ENCODE peak calls at places on chromosomes 16 and 17, in eight cellular contexts. B, Y, L, V, R, W, C and A are unnamed samples.

GRCh38 chr16:56115817-56116576 is 75.3 kb upstream of the GNAO1 start:
- DNase-seq in B (no peak), Y (no peak), L (no peak), V (no peak), R (no peak), W (no peak), C (no peak), A (no peak)

GRCh38 chr16:24953721-24954120 is 61.4 kb downstream of the ARHGAP17 start:
- DNase-seq in B (no peak), Y (no peak), L (no peak), V (no peak), R (no peak), W (no peak), C (no peak), A (no peak)

GRCh38 chr16:10314811-10315210 is 71.0 kb upstream of the ATF7IP2 start:
- DNase-seq in B (no peak), Y (no peak), L (no peak), V (no peak), R (no peak), W (no peak), C (peak), A (no peak)

GRCh38 chr16:21283521-21284289 is 5.6 kb upstream of the CRYM start:
- DNase-seq in B (peak), Y (no peak), L (peak), V (peak), R (no peak), W (no peak), C (peak), A (peak)

GRCh38 chr17:76726231-76726765 is at the start of gene JMJD6:
- DNase-seq in B (peak), Y (peak), L (peak), V (peak), R (peak), W (peak), C (peak), A (peak)

GRCh38 chr17:58514795-58515157 is 338 bp upstream of the MTMR4 start:
- DNase-seq in B (no peak), Y (no peak), L (no peak), V (no peak), R (no peak), W (no peak), C (no peak), A (no peak)

GRCh38 chr17:83032781-83033180 is 46.6 kb upstream of the METRNL start:
- DNase-seq in B (no peak), Y (no peak), L (no peak), V (peak), R (no peak), W (no peak), C (no peak), A (no peak)

GRCh38 chr17:32111141-32111771 is 31.0 kb upstream of the RHOT1 start:
- DNase-seq in B (no peak), Y (no peak), L (peak), V (peak), R (peak), W (peak), C (peak), A (peak)

GRCh38 chr17:14744716-14745115 is 443.8 kb downstream of the HS3ST3B1 start:
- DNase-seq in B (no peak), Y (no peak), L (no peak), V (no peak), R (no peak), W (no peak), C (no peak), A (no peak)

GRCh38 chr17:78125976-78126894 is 2.3 kb downstream of the TMC6 start:
- DNase-seq in B (no peak), Y (no peak), L (no peak), V (no peak), R (no peak), W (no peak), C (no peak), A (no peak)

GRCh38 chr16:88703486-88704309 is 2.5 kb downstream of the RNF166 start:
- DNase-seq in B (no peak), Y (no peak), L (no peak), V (no peak), R (peak), W (no peak), C (no peak), A (no peak)

GRCh38 chr17:77566566-77566965 is 391.9 kb upstream of the TNRC6C start:
- DNase-seq in B (no peak), Y (no peak), L (no peak), V (no peak), R (no peak), W (no peak), C (no peak), A (no peak)

GRCh38 chr17:33021731-33022408 is 30.2 kb downstream of the SPACA3 start:
- DNase-seq in B (no peak), Y (no peak), L (no peak), V (no peak), R (no peak), W (no peak), C (no peak), A (no peak)

GRCh38 chr17:78734841-78735641 is 47.0 kb downstream of the CYTH1 start:
- DNase-seq in B (no peak), Y (no peak), L (no peak), V (no peak), R (no peak), W (no peak), C (no peak), A (no peak)

GRCh38 chr17:40487371-40488020 is 13.9 kb downstream of the TNS4 start:
- DNase-seq in B (no peak), Y (no peak), L (no peak), V (no peak), R (no peak), W (no peak), C (peak), A (no peak)

GRCh38 chr17:77487211-77487629 is 346.5 kb downstream of the SEC14L1 start:
- DNase-seq in B (no peak), Y (no peak), L (no peak), V (no peak), R (no peak), W (no peak), C (no peak), A (no peak)

GRCh38 chr17:28662527-28662829 is 473 bp downstream of the SUPT6H start:
- DNase-seq in B (no peak), Y (no peak), L (no peak), V (no peak), R (no peak), W (no peak), C (no peak), A (no peak)

GRCh38 chr16:521381-522210 is 5.9 kb upstream of the CAPN15 start:
- DNase-seq in B (no peak), Y (no peak), L (no peak), V (no peak), R (no peak), W (no peak), C (peak), A (no peak)

GRCh38 chr17:75240394-75241142 is 20.8 kb downstream of the GGA3 start:
- DNase-seq in B (peak), Y (peak), L (peak), V (no peak), R (peak), W (no peak), C (peak), A (peak)

GRCh38 chr17:73667184-73667959 is 23.1 kb upstream of the SDK2 start:
- DNase-seq in B (no peak), Y (no peak), L (no peak), V (no peak), R (no peak), W (no peak), C (no peak), A (no peak)

GRCh38 chr16:31074814-31075183 is 577 bp downstream of the ZNF646 start:
- DNase-seq in B (no peak), Y (no peak), L (no peak), V (no peak), R (no peak), W (no peak), C (peak), A (no peak)

GRCh38 chr17:74539281-74539820 is 6.6 kb downstream of the CD300C start:
- DNase-seq in B (no peak), Y (no peak), L (no peak), V (no peak), R (no peak), W (no peak), C (no peak), A (no peak)

GRCh38 chr16:71911121-71911520 is 15.8 kb downstream of the IST1 start:
- DNase-seq in B (no peak), Y (no peak), L (no peak), V (no peak), R (no peak), W (no peak), C (no peak), A (no peak)

GRCh38 chr16:50261707-50262235 is 4.6 kb upstream of the ADCY7 start:
- DNase-seq in B (no peak), Y (no peak), L (no peak), V (no peak), R (no peak), W (no peak), C (no peak), A (no peak)

GRCh38 chr17:48283907-48284306 is 146.1 kb downstream of the SKAP1 start:
- DNase-seq in B (no peak), Y (no peak), L (no peak), V (no peak), R (no peak), W (no peak), C (no peak), A (no peak)

GRCh38 chr16:8607214-8607613 is 14.3 kb upstream of the METTL22 start:
- DNase-seq in B (no peak), Y (no peak), L (no peak), V (no peak), R (no peak), W (no peak), C (no peak), A (no peak)

GRCh38 chr16:10972108-10972955 is 28.0 kb downstream of the CLEC16A start:
- DNase-seq in B (no peak), Y (no peak), L (no peak), V (no peak), R (no peak), W (no peak), C (no peak), A (no peak)

GRCh38 chr17:28746611-28747045 is 2.8 kb downstream of the TRAF4 start:
- DNase-seq in B (no peak), Y (no peak), L (peak), V (no peak), R (no peak), W (no peak), C (no peak), A (no peak)

GRCh38 chr17:3729881-3730280 is 6.2 kb downstream of the HASPIN start:
- DNase-seq in B (no peak), Y (no peak), L (no peak), V (no peak), R (no peak), W (no peak), C (no peak), A (no peak)

GRCh38 chr17:66098040-66098439 is 93.9 kb downstream of the CEP112 start:
- DNase-seq in B (no peak), Y (no peak), L (no peak), V (no peak), R (no peak), W (no peak), C (peak), A (no peak)

GRCh38 chr16:86087011-86087453 is 188.1 kb downstream of the IRF8 start:
- DNase-seq in B (no peak), Y (no peak), L (no peak), V (no peak), R (no peak), W (no peak), C (no peak), A (no peak)

GRCh38 chr17:10716218-10716617 is 13.6 kb downstream of the TMEM220 start:
- DNase-seq in B (no peak), Y (no peak), L (no peak), V (no peak), R (no peak), W (no peak), C (no peak), A (no peak)

GRCh38 chr16:65663774-65664173 is 541.9 kb upstream of the CDH11 start:
- DNase-seq in B (no peak), Y (no peak), L (no peak), V (no peak), R (no peak), W (no peak), C (no peak), A (no peak)

GRCh38 chr16:65661451-65661850 is 539.6 kb upstream of the CDH11 start:
- DNase-seq in B (no peak), Y (no peak), L (no peak), V (no peak), R (no peak), W (no peak), C (no peak), A (no peak)

GRCh38 chr16:65666132-65666869 is 544.4 kb upstream of the CDH11 start:
- DNase-seq in B (no peak), Y (no peak), L (no peak), V (no peak), R (no peak), W (no peak), C (peak), A (no peak)

GRCh38 chr16:65662236-65662635 is 540.4 kb upstream of the CDH11 start:
- DNase-seq in B (no peak), Y (no peak), L (no peak), V (no peak), R (no peak), W (no peak), C (no peak), A (no peak)

GRCh38 chr16:65667013-65667578 is 545.2 kb upstream of the CDH11 start:
- DNase-seq in B (no peak), Y (no peak), L (no peak), V (no peak), R (no peak), W (no peak), C (peak), A (peak)
- TF ChIP-seq CTCF in B (no peak), Y (no peak), L (no peak), V (no peak), R (no peak), W (peak), C (peak), A (no peak)

GRCh38 chr16:84593825-84594724 is 23.8 kb downstream of the COTL1 start:
- DNase-seq in B (peak), Y (no peak), L (peak), V (peak), R (peak), W (no peak), C (no peak), A (no peak)
- TF ChIP-seq CTCF in B (no peak), Y (no peak), L (no peak), V (no peak), R (no peak), W (no peak), C (no peak), A (no peak)

DNA sequence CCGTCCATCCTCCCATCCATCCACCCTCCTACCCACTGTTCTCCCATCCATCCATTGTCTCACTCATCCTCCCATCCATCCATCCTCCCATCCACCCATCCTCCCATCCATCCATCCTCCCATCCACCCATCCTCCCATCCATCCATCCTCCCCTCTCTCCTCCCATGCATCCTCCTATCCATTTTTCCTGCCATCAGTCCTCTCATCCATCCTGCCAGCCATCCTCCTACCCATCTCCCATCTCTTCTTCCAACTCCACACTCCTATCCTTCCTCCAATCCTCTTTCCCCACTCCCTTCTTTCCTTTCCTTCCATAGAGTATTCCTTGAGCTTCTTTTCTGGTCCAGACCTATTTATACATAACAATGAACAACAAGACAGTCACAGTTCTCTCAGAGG is 12.1 kb downstream of the DRC7 start:
- DNase-seq in B (no peak), Y (no peak), L (no peak), V (no peak), R (no peak), W (no peak), C (no peak), A (no peak)
- TF ChIP-seq CTCF in B (no peak), Y (no peak), L (no peak), V (no peak), R (no peak), W (no peak), C (no peak), A (no peak)

GRCh38 chr16:12508054-12508453 is 295.6 kb downstream of the CPPED1 start:
- DNase-seq in B (no peak), Y (no peak), L (no peak), V (no peak), R (no peak), W (no peak), C (no peak), A (no peak)
- TF ChIP-seq CTCF in B (no peak), Y (no peak), L (no peak), V (no peak), R (no peak), W (no peak), C (no peak), A (no peak)

GRCh38 chr17:67156269-67157199 is 88.5 kb downstream of the HELZ start:
- DNase-seq in B (no peak), Y (no peak), L (no peak), V (no peak), R (no peak), W (no peak), C (peak), A (no peak)

GRCh38 chr17:67162771-67163170 is 82.2 kb downstream of the HELZ start:
- DNase-seq in B (no peak), Y (no peak), L (no peak), V (no peak), R (no peak), W (no peak), C (no peak), A (no peak)

GRCh38 chr17:67161573-67161972 is 83.4 kb downstream of the HELZ start:
- DNase-seq in B (no peak), Y (no peak), L (no peak), V (no peak), R (no peak), W (no peak), C (no peak), A (no peak)

GRCh38 chr17:67160791-67161190 is 84.2 kb downstream of the HELZ start:
- DNase-seq in B (no peak), Y (no peak), L (peak), V (no peak), R (no peak), W (no peak), C (no peak), A (no peak)

DNA sequence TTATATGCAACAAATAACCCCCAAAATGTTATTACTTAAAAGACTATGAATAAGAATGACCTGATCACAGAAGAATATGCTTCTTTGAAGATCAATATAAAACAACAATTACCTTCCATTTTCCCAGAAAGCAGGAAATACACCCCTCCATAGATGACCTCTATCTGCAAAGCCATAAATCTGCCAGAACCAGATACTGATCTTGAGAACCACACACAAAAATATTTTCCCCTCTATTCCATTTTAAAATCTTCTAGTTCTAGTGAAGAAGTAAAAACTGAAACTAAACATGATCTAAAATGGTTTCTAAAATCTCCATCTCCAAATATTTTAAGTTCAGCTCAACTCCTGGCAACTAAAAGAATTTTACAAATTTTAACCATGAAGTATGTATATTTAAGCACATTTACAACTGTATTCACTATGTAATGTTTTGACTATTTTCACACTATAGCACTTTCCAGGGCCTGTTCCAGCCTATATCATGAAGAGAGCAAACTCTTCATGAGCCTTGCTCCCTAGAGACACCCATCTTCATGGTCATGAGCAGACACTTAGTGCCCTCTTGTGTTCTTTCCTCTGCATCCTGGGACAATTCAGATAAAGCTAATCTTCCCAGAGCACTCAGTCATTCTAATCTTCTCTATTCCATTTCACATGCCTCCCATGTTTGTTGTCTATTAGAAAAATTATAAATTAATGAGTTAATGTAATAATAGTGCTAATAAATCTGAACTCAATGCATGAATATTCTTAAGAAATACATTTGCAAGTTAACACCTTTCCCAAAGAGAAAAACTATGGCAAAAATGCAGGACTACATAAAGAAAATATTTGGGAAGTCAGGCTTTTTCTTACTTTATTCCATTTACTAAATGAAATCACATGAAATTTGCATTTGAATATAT is 87.0 kb downstream of the HELZ start:
- DNase-seq in B (no peak), Y (peak), L (no peak), V (no peak), R (no peak), W (no peak), C (peak), A (no peak)
- TF ChIP-seq CTCF in B (no peak), Y (peak), L (no peak), V (no peak), R (no peak), W (peak), C (peak), A (no peak)

GRCh38 chr16:2157480-2158261 is 2.1 kb downstream of the TRAF7 start:
- DNase-seq in B (no peak), Y (no peak), L (no peak), V (no peak), R (no peak), W (no peak), C (no peak), A (no peak)

GRCh38 chr16:2156849-2157224 is 1.3 kb downstream of the TRAF7 start:
- DNase-seq in B (no peak), Y (no peak), L (no peak), V (no peak), R (no peak), W (no peak), C (no peak), A (no peak)

GRCh38 chr16:2156025-2156848 is 655 bp downstream of the TRAF7 start:
- DNase-seq in B (peak), Y (no peak), L (no peak), V (peak), R (no peak), W (no peak), C (peak), A (no peak)

GRCh38 chr16:2154533-2155090 is 970 bp upstream of the TRAF7 start:
- DNase-seq in B (no peak), Y (no peak), L (no peak), V (no peak), R (no peak), W (no peak), C (no peak), A (no peak)

DNA sequence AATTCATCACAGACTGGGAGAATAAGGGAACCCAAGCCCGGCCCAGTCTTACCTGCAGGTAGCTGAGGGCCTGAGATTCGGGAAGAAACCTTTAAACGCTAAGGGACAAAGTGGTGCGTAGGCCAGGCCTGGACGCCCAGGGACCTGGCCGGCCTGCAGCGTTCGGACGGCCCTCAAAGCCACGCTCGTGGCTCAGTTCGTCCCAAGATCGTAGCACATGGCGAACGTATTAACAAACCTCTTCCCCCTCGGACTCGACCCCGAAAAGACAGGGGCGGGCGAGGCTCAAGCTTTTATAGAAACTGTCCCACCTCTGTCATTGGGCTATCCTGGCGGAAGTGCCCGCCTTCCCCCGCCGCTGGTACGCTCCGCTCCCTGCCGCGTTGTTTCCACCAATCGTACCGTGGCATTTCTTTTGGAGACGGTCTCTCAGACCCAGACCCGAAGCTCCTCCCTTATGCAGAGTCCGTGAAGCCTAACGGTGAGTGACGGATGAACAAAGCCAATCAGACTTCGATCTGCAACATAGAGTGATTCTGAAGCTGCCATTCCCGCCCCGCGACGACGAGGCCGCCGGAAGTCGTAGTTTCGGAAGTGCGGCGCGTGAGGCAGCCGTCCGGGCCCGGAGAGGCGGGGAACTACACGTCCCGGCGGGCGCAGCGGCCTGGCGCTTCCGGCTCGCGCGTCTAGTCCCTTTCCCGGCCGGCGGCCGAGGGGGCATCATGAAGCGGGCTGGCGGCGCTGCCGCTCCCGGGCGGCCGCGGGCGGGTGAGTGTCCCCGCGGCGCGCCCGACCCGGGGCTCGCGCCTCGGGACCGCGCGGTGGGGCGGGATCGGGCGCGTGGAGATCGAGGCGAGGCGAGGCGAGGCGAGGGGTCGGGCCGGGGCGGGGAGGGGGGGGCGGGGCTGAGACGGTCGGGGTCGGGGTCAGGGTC is at the start of gene TRAF7:
- DNase-seq in B (peak), Y (peak), L (peak), V (peak), R (peak), W (peak), C (peak), A (peak)
- TF ChIP-seq CTCF in B (no peak), Y (no peak), L (no peak), V (peak), R (no peak), W (no peak), C (no peak), A (no peak)